ENCODE peak calls at places on chromosomes 16 and 17, in eight cellular contexts. G is testis, E is esophagus muscularis mucosa, R is cardiac muscle cell, C is colonic mucosa, H is neural progenitor cell, B is neuronal stem cell, M is left ventricle myocardium inferior. L is an unnamed sample.

GRCh38 chr17:47742319-47743181 is 9.5 kb downstream of the TBX21 start:
- DNase-seq in E (no peak), H (peak; percentile 81), G (no peak), R (peak; percentile 77), M (no peak), B (peak; percentile 61), C (no peak), L (no peak)

GRCh38 chr17:1473841-1474240 is 17.8 kb upstream of the CRK start:
- DNase-seq in C (no peak), R (no peak), B (no peak), E (no peak), H (no peak), G (no peak), M (no peak), L (no peak)

GRCh38 chr17:2043785-2044184 is 2.0 kb downstream of the OVCA2 start:
- DNase-seq in M (no peak), C (no peak), G (no peak), E (no peak), R (no peak), B (no peak), H (no peak), L (no peak)

GRCh38 chr17:50532452-50533024 is at the start of gene EPN3:
- DNase-seq in C (peak; percentile 87), B (no peak), H (peak; percentile 44), M (no peak), R (peak; percentile 55), G (no peak), E (no peak), L (no peak)

GRCh38 chr16:88298166-88298881 is 84.4 kb upstream of the ZNF469 start:
- DNase-seq in C (no peak), M (peak; percentile 36), H (no peak), B (no peak), E (no peak), G (peak; percentile 73), R (no peak), L (no peak)

GRCh38 chr16:49484454-49484853 is 110.8 kb downstream of the C16orf78 start:
- DNase-seq in M (peak; percentile 76), C (peak; percentile 65), G (peak; percentile 79), R (peak; percentile 75), H (peak; percentile 86), B (peak; percentile 42), E (no peak), L (no peak)

GRCh38 chr17:19513897-19514488 is 19.7 kb upstream of the SLC47A1 start:
- DNase-seq in B (peak; percentile 65), H (peak; percentile 79), R (peak; percentile 82), C (peak; percentile 73), G (peak; percentile 85), M (peak; percentile 61), E (no peak), L (peak; percentile 57)

GRCh38 chr17:885971-886571 is 93.5 kb downstream of the NXN start:
- DNase-seq in M (peak; percentile 76), E (no peak), C (peak; percentile 45), R (no peak), G (peak; percentile 47), B (no peak), H (no peak), L (no peak)

GRCh38 chr17:65051922-65052321 is 4.6 kb downstream of the GNA13 start:
- DNase-seq in G (no peak), R (no peak), H (no peak), C (no peak), E (no peak), B (no peak), M (no peak), L (no peak)

GRCh38 chr17:82534401-82534812 is 14.9 kb downstream of the FOXK2 start:
- DNase-seq in R (no peak), E (no peak), C (no peak), H (no peak), G (no peak), B (no peak), M (no peak), L (no peak)

GRCh38 chr16:72645526-72645925 is 402.4 kb downstream of the ZFHX3 start:
- DNase-seq in R (no peak), E (no peak), C (no peak), G (no peak), M (no peak), B (no peak), H (no peak), L (no peak)

GRCh38 chr17:44324092-44324570 is 492 bp downstream of the SLC25A39 start:
- DNase-seq in C (no peak), E (no peak), G (no peak), H (peak; percentile 53), M (no peak), B (no peak), R (peak; percentile 44), L (no peak)

GRCh38 chr17:72299092-72299491 is 178.3 kb downstream of the SOX9 start:
- DNase-seq in C (no peak), B (no peak), M (no peak), R (no peak), G (peak; percentile 37), E (no peak), H (no peak), L (no peak)

GRCh38 chr17:31405941-31406371 is 14.5 kb downstream of the RAB11FIP4 start:
- DNase-seq in B (no peak), H (peak; percentile 32), R (no peak), M (no peak), E (no peak), G (no peak), C (no peak), L (no peak)

GRCh38 chr16:23556881-23557778 is at the start of the genes EARS2 and UBFD1:
- DNase-seq in G (peak; percentile 99), C (peak; percentile 99), H (peak; percentile 98), E (peak; percentile 100), M (peak; percentile 98), B (peak; percentile 99), R (peak; percentile 99), L (peak; percentile 85)

GRCh38 chr16:29316673-29317237 is 89.8 kb downstream of the NPIPB11 start:
- DNase-seq in G (no peak), M (no peak), R (no peak), H (no peak), E (no peak), B (no peak), C (no peak), L (no peak)

GRCh38 chr17:41932821-41933389 is 2.5 kb downstream of the ODAD4 start:
- DNase-seq in H (no peak), E (no peak), G (no peak), M (no peak), R (no peak), B (no peak), C (no peak), L (no peak)

GRCh38 chr17:82601447-82602000 is 46.7 kb downstream of the WDR45B start:
- DNase-seq in E (no peak), R (no peak), G (no peak), M (no peak), B (no peak), C (no peak), H (no peak), L (no peak)

GRCh38 chr17:75404739-75405364 is 626 bp downstream of the GRB2 start:
- DNase-seq in H (peak; percentile 68), B (no peak), M (peak; percentile 31), C (peak; percentile 63), E (peak; percentile 92), G (peak; percentile 55), R (peak; percentile 61), L (peak; percentile 27)

GRCh38 chr16:84368327-84368996 is at the start of gene ATP2C2:
- DNase-seq in E (no peak), G (no peak), H (peak; percentile 69), M (no peak), C (peak; percentile 91), R (peak; percentile 40), B (no peak), L (no peak)

DNA sequence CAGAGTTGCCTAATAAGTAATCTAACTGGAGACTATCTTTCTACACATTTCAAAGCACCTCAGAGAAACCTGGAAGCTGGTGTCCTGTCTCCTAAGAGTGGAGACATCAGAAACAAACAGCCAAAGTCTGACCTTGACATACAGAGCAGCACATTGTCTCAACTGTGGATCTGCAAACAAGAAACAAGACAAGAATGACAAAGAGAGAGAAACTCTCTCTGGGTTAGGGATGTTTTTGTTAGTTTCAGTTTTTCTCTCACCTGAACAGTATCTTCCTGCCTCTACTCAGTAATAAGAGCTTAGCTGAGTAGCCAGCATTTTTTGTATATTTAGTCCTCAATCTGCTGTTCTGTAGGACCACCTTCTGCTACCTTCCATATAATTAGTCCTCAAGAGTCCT is 8.9 kb downstream of the ZNF597 start:
- DNase-seq in B (no peak), M (no peak), E (no peak), G (no peak), C (no peak), R (no peak), H (no peak), L (no peak)
- H3K9me3 ChIP-seq in B (peaks cover 5% of the 10 kb centered on the region), M (peaks cover 17% of the 10 kb centered on the region), E (no peaks in the 10 kb centered on the region), G (no peaks in the 10 kb centered on the region), C (no peaks in the 10 kb centered on the region), R (no peaks in the 10 kb centered on the region), H (no peaks in the 10 kb centered on the region), L (no peaks in the 10 kb centered on the region)

GRCh38 chr16:55634193-55634592 is 21.6 kb upstream of the SLC6A2 start:
- DNase-seq in R (no peak), G (no peak), C (no peak), M (no peak), H (no peak), E (no peak), B (no peak), L (no peak)
- H3K9me3 ChIP-seq in R (no peaks in the 10 kb centered on the region), G (no peaks in the 10 kb centered on the region), C (no peaks in the 10 kb centered on the region), M (peaks cover 8% of the 10 kb centered on the region), H (peaks cover 8% of the 10 kb centered on the region), E (no peaks in the 10 kb centered on the region), B (peaks cover 1% of the 10 kb centered on the region), L (no peaks in the 10 kb centered on the region)

DNA sequence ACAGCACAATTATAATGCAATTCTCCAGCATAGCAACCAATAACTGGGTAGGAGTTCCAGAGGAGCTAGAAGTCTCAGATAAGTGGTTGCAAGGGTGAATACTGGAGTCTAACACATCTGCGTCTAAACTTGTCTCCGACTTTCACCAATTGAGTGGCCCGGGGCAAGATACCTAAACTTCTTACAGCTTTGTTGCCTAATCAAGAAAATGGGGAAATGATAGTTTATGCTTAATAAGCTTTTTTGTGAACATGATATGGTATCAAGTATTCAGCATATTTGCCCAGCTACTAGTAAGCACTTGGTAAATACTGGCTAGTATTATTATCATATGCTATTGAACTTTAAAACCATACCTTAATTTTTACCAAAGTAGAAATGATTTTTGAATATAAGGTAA is 183.5 kb downstream of the KCNJ2 start:
- DNase-seq in H (no peak), B (no peak), E (no peak), C (no peak), G (no peak), M (no peak), R (no peak), L (no peak)
- H3K9me3 ChIP-seq in H (no peaks in the 10 kb centered on the region), B (no peaks in the 10 kb centered on the region), E (no peaks in the 10 kb centered on the region), C (no peaks in the 10 kb centered on the region), G (no peaks in the 10 kb centered on the region), M (no peaks in the 10 kb centered on the region), R (no peaks in the 10 kb centered on the region), L (no peaks in the 10 kb centered on the region)

DNA sequence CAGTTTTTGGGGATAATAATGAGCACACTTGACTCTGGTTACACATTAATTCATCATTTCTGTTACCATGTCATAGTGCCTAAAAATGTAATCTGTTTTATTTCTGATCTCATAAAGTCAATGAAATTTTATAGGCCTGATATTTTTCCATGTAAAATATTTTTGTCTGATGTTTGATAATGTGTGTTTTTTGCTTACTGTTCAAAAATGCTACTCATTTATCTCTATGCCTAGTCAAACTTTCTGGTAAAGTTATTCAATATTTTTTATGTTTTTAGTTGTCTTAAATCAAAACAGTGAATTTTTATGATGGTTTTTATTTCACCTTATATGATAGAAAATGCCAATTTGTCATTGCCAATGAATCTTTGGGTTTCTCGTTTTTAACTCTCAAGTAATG is 147.0 kb downstream of the AHSP start:
- DNase-seq in H (no peak), C (no peak), B (no peak), M (no peak), G (no peak), E (no peak), R (no peak), L (no peak)
- H3K9me3 ChIP-seq in H (peaks cover 11% of the 10 kb centered on the region), C (no peaks in the 10 kb centered on the region), B (peaks cover 16% of the 10 kb centered on the region), M (peaks cover 13% of the 10 kb centered on the region), G (no peaks in the 10 kb centered on the region), E (no peaks in the 10 kb centered on the region), R (no peaks in the 10 kb centered on the region), L (no peaks in the 10 kb centered on the region)

L was measured in T-helper 17 cell.